ENCODE peak calls at places on chromosome 2, in four cellular contexts. Q is body of pancreas, D is mammary epithelial cell, I is heart right ventricle. X is an unnamed sample.

GRCh38 chr2:23659328-23659727 is 267.6 kb downstream of the ATAD2B start:
- DNase-seq in D (no peak), I (no peak), Q (no peak), X (no peak)

GRCh38 chr2:218733615-218734021 is 23.0 kb downstream of the TTLL4 start:
- DNase-seq in D (peak), I (no peak), Q (no peak), X (peak)

GRCh38 chr2:174729797-174730529 is 34.3 kb downstream of the CHRNA1 start:
- DNase-seq in I (no peak), Q (no peak), D (no peak), X (no peak)

GRCh38 chr2:128378231-128379020 is 59.8 kb upstream of the HS6ST1 start:
- DNase-seq in Q (no peak), D (no peak), I (no peak), X (no peak)

GRCh38 chr2:127659408-127660290 is 13.7 kb downstream of the GPR17 start:
- DNase-seq in Q (peak), I (peak), D (no peak), X (no peak)

GRCh38 chr2:38720613-38721241 is 30.4 kb downstream of the SRSF7 start:
- DNase-seq in D (peak), Q (peak), I (peak), X (peak)

GRCh38 chr2:53768233-53768542 is 584 bp downstream of the CHAC2 start:
- DNase-seq in Q (no peak), I (peak), D (no peak), X (no peak)

GRCh38 chr2:69165079-69165478 is 152.1 kb downstream of the ANTXR1 start:
- DNase-seq in I (no peak), Q (no peak), D (no peak), X (no peak)

GRCh38 chr2:229921101-229921891 is 513 bp downstream of the TRIP12 start:
- DNase-seq in I (peak), D (peak), Q (peak), X (no peak)

GRCh38 chr2:184769038-184769437 is 170.7 kb downstream of the ZNF804A start:
- DNase-seq in I (no peak), Q (no peak), D (no peak), X (no peak)

GRCh38 chr2:49937432-49937831 is 783.1 kb upstream of the FSHR start:
- DNase-seq in D (no peak), I (no peak), Q (no peak), X (no peak)

GRCh38 chr2:33583194-33583938 is 15.7 kb downstream of the FAM98A start:
- DNase-seq in D (peak), Q (no peak), I (no peak), X (no peak)

GRCh38 chr2:99643824-99644787 is 154.3 kb upstream of the REV1 start:
- DNase-seq in I (no peak), Q (peak), D (no peak), X (no peak)

GRCh38 chr2:235716875-235717496 is 223.1 kb downstream of the AGAP1 start:
- DNase-seq in I (no peak), Q (peak), D (no peak), X (no peak)

GRCh38 chr2:182668671-182669070 is 47.4 kb upstream of the DNAJC10 start:
- DNase-seq in D (peak), I (no peak), Q (peak), X (peak)

GRCh38 chr2:31446848-31447247 is 32.3 kb upstream of the XDH start:
- DNase-seq in D (no peak), I (no peak), Q (no peak), X (no peak)

GRCh38 chr2:119431976-119432881 is 575 bp downstream of the TMEM37 start:
- DNase-seq in D (no peak), I (peak), Q (peak), X (no peak)

GRCh38 chr2:28691774-28692281 is 59.8 kb upstream of the PPP1CB start:
- DNase-seq in D (no peak), I (peak), Q (peak), X (no peak)

GRCh38 chr2:176270100-176270750 is 983 bp downstream of the MTX2 start:
- DNase-seq in D (no peak), Q (no peak), I (no peak), X (no peak)

GRCh38 chr2:127218843-127219715 is 1.0 kb downstream of the CYP27C1 start:
- DNase-seq in Q (no peak), I (no peak), D (no peak), X (no peak)

GRCh38 chr2:138997849-138998517 is 217.8 kb upstream of the NXPH2 start:
- DNase-seq in Q (no peak), D (peak), I (no peak), X (peak)

DNA sequence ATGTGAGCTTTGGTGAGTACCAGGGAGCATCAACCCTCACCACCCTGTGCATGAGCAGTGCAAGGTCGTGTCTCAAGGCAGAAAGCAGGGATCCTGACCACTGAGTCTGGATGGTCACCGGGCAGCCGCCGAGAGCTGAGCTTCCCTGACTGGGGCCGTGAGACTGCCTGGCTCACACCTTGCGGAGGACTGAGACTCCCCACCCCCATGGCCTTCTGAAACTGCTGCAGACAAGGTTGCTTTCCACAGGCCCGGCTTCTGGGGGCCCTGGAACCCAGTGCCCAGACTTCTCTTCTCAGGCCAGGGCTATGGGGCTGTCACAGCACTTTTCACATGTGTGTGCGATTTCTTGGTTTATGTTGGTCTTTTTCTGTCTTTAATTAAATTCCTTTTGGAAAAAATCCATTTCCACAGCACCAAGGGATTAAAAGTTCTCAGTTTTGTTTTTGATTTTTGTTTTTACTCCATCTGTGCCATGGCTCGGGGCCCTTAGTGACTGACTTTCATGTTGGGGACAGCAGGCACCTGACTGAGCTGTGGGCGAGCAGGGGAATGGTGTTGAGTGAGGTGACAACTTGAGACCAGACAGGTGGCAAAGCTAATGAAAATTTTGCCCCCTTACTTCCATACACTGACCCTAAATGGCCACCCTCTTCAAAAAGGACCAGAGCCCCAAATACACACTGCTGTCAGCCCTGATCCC is 297.9 kb downstream of the CYP26B1 start:
- DNase-seq in Q (no peak), D (no peak), I (no peak), X (no peak)
- H3K27ac ChIP-seq in Q (no peak), D (no peak), I (no peak), X (no peak)

DNA sequence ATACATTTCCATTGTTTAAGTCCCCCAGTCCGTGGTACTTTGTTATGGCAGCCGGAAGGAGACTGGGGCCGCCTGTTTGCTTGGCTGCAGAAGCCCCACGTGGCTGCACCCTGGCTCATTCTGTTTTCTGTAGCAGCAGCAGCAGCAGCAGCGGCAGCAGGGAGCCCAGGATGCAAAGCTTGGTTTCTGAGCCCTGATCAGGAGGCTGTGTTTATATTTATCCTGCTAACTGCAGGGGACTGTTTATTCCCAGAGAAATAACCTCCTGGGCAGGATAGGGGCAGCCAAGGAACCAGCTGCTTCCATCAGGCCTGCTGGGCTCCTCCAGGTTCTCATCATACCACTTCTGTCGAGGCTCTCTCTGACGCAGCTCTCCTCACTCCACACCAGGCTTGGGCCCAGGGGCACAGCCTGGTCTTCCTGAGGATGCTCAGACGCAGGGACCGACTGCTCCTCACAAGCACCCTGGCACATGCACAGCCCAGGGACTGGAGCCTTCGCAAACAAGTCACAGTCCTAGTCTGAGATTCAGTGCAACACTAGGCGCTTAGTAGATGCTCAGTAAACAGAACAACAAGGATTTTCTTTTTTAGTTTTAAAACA is 139.0 kb downstream of the MSH2 start:
- DNase-seq in D (no peak), Q (no peak), I (no peak), X (no peak)
- H3K27ac ChIP-seq in D (no peak), Q (no peak), I (no peak), X (no peak)

GRCh38 chr2:205797866-205798265 is 115.6 kb downstream of the NRP2 start:
- DNase-seq in D (no peak), I (no peak), Q (no peak), X (no peak)

GRCh38 chr2:205800804-205801203 is 118.5 kb downstream of the NRP2 start:
- DNase-seq in I (no peak), Q (peak), D (no peak), X (no peak)

GRCh38 chr2:205802069-205802468 is 119.8 kb downstream of the NRP2 start:
- DNase-seq in D (no peak), Q (no peak), I (no peak), X (no peak)

GRCh38 chr2:205803507-205803906 is 121.2 kb downstream of the NRP2 start:
- DNase-seq in D (no peak), I (no peak), Q (no peak), X (no peak)

GRCh38 chr2:205800257-205800656 is 118.0 kb downstream of the NRP2 start:
- DNase-seq in I (no peak), Q (no peak), D (no peak), X (no peak)
- H3K27ac ChIP-seq in I (no peak), Q (no peak), D (no peak), X (no peak)

DNA sequence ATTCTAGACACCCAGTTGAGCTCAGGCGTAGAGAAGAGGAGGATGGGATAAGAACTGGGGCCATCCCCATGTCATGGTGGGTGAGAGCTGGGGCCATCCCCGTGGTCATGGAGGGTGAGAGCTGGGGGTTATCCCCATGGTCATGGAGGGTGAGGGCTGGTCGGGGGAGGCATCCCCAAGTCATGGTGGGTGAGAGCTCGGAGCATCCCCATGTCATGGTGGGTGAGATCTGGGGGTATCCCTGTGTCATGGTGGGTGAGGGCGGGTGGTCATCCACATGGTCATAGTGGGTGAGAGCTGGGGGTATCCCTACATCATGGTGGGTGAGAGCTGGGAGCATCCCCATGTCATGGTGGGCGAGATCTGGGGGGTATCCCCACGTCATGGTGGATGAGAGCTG is 52.5 kb downstream of the IL1RL2 start:
- DNase-seq in Q (no peak), I (no peak), D (no peak), X (no peak)
- H3K27ac ChIP-seq in Q (no peak), I (no peak), D (no peak), X (no peak)

GRCh38 chr2:55160422-55160821 is 71.7 kb downstream of the CLHC1 start:
- DNase-seq in D (no peak), I (no peak), Q (peak), X (no peak)

GRCh38 chr2:55161295-55162210 is 70.5 kb downstream of the CLHC1 start:
- DNase-seq in D (no peak), Q (peak), I (no peak), X (no peak)

GRCh38 chr2:55163258-55163657 is 68.8 kb downstream of the CLHC1 start:
- DNase-seq in Q (no peak), D (no peak), I (no peak), X (no peak)

GRCh38 chr2:55163895-55164509 is 68.1 kb downstream of the CLHC1 start:
- DNase-seq in Q (peak), I (no peak), D (no peak), X (no peak)

GRCh38 chr2:55162284-55163006 is 69.6 kb downstream of the CLHC1 start:
- DNase-seq in I (no peak), Q (no peak), D (no peak), X (no peak)
- H3K27ac ChIP-seq in I (no peak), Q (peak), D (no peak), X (no peak)

GRCh38 chr2:237695201-237695780 is 67.9 kb downstream of the LRRFIP1 start:
- DNase-seq in I (no peak), D (peak), Q (no peak), X (peak)

GRCh38 chr2:237696471-237696870 is 69.1 kb downstream of the LRRFIP1 start:
- DNase-seq in D (no peak), I (no peak), Q (no peak), X (no peak)

GRCh38 chr2:237698338-237698694 is 70.9 kb downstream of the LRRFIP1 start:
- DNase-seq in I (no peak), Q (no peak), D (no peak), X (no peak)

GRCh38 chr2:237699870-237700582 is 72.6 kb downstream of the LRRFIP1 start:
- DNase-seq in I (no peak), D (no peak), Q (no peak), X (no peak)

GRCh38 chr2:237697586-237698337 is 70.4 kb downstream of the LRRFIP1 start:
- DNase-seq in D (no peak), I (no peak), Q (no peak), X (no peak)
- H3K27ac ChIP-seq in D (no peak), I (peak), Q (peak), X (no peak)